ENCODE peak calls at places on chromosomes 3 and 15, in four cellular contexts. J is K562, B is HepG2, X is GM12878. K is an unnamed sample.

GRCh38 chr3:139561428-139561827 is 21.9 kb upstream of the RBP1 start:
- DNase-seq in X (no peak), J (no peak), B (no peak), K (no peak)

GRCh38 chr3:142645236-142645793 is 49.1 kb downstream of the PLS1 start:
- DNase-seq in B (peak), X (no peak), J (no peak), K (no peak)

GRCh38 chr15:90603893-90604292 is 74.2 kb downstream of the CRTC3 start:
- DNase-seq in J (no peak), B (no peak), X (no peak), K (no peak)

GRCh38 chr3:6260551-6261191 is 600.2 kb upstream of the GRM7 start:
- DNase-seq in J (no peak), B (no peak), X (peak), K (no peak)

GRCh38 chr3:48989126-48989795 is 780 bp upstream of the P4HTM start:
- DNase-seq in J (peak), B (no peak), X (no peak), K (no peak)

GRCh38 chr3:24117508-24117907 is 172.4 kb downstream of the NR1D2 start:
- DNase-seq in B (no peak), X (no peak), J (no peak), K (no peak)

GRCh38 chr15:64740361-64741170 is 34.8 kb downstream of the RBPMS2 start:
- DNase-seq in B (peak), J (peak), X (no peak), K (no peak)

GRCh38 chr3:101677436-101678286 is 729 bp upstream of the ZBTB11 start:
- DNase-seq in X (no peak), J (no peak), B (no peak), K (no peak)

GRCh38 chr3:63661242-63661641 is 8.8 kb downstream of the SNTN start:
- DNase-seq in J (no peak), B (no peak), X (no peak), K (no peak)

GRCh38 chr15:91018178-91018577 is 4.2 kb downstream of the VPS33B start:
- DNase-seq in J (no peak), B (no peak), X (no peak), K (no peak)

GRCh38 chr3:195270350-195271115 is 426 bp downstream of the XXYLT1 start:
- DNase-seq in B (peak), J (peak), X (no peak), K (peak)

GRCh38 chr15:48565560-48566482 is 79.7 kb downstream of the FBN1 start:
- DNase-seq in J (no peak), B (no peak), X (no peak), K (no peak)
- TF ChIP-seq CEBPB in J (no peak), B (no peak), X (no peak), K (no peak)

DNA sequence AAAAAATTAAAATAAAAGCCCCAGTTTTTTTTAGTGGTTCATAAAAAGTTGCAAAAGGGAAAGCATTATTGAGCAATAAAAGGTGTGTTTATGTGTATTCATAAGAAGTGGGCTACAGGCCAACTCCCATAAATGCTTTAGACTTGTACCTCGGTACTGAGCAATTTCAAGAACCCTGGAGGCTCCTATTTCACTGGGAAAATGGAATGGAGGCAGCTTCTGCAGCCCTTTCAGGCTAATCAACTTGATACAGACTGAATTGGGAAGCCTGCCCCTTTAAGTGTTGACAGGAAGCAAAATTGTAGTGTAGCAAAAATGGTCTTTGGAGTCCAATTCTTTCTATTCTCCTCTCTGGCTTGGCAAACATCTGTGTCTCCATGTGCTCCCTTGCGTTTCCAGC is 118.8 kb downstream of the ECT2 start:
- DNase-seq in J (no peak), X (no peak), B (no peak), K (no peak)
- TF ChIP-seq CBX5 in J (no peak), X (no peak), B (no peak), K (no peak)

GRCh38 chr3:10480871-10481378 is 24.5 kb downstream of the ATP2B2 start:
- DNase-seq in X (no peak), J (no peak), B (no peak), K (no peak)

GRCh38 chr3:10484709-10485108 is 20.7 kb downstream of the ATP2B2 start:
- DNase-seq in B (no peak), X (no peak), J (no peak), K (no peak)

GRCh38 chr3:10483686-10484345 is 21.6 kb downstream of the ATP2B2 start:
- DNase-seq in J (no peak), X (no peak), B (no peak), K (no peak)

GRCh38 chr3:10483364-10483675 is 22.1 kb downstream of the ATP2B2 start:
- DNase-seq in X (no peak), J (no peak), B (no peak), K (no peak)

GRCh38 chr3:10482631-10483363 is 22.6 kb downstream of the ATP2B2 start:
- DNase-seq in B (no peak), X (no peak), J (no peak), K (no peak)
- TF ChIP-seq EZH2 in B (no peak), X (no peak), J (peak), K (no peak)

DNA sequence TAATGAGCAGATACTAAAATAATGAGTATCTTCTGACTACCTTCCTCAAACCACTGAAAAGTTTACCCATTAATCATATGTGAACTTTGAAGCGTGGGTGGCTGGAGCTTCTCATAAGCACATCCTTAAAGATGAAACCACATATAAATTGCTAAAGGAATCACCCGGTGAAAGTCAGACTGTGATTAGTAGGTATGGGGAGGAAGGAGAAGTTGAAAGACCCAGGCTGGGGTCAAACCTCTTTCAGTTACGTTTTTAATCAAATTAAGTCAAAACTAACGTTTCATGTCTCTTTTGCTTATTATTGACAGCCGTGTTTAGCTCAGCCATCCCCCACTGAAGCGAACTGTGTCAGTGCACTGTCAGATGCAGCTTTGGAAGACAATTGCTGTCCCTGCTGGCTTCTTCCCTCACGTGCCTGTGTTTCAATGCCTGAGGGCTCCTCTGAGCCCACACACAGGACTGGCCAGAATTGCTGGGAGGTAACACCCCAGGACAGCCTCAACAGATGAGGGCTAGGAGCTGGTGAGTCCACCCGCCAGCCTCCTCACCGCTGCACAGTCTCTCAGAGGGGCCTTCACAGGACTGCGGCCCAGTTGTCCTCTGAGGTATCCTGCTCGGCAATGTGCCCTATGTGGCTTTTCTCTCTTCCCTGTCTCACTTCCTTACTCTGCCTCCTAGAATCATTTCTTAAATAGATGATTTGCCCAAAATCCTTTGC is 29.3 kb upstream of the SH3BP5 start:
- DNase-seq in X (peak), B (no peak), J (no peak), K (no peak)
- TF ChIP-seq CEBPB in X (no peak), B (no peak), J (no peak), K (no peak)

K was measured in H1.